ENCODE peak calls at places on chromosomes 7 and 10, in nine cellular contexts. A is thoracic aorta; S is spleen; D is fibroblast of pulmonary artery; Z is CD8-positive, alpha-beta T cell; C is GM12865; P is cardiac fibroblast; G is fibroblast of lung; W is heart right ventricle. B is an unnamed sample.

GRCh38 chr10:1526427-1527055 is 210.8 kb downstream of the ADARB2 start:
- DNase-seq in S (no peak), C (peak; percentile 19), P (no peak), D (no peak), A (no peak), W (no peak), Z (no peak), G (no peak), B (no peak)

GRCh38 chr10:58615237-58615935 is 102.7 kb downstream of the BICC1 start:
- DNase-seq in C (no peak), A (no peak), S (no peak), G (no peak), W (no peak), P (no peak), D (no peak), Z (no peak), B (no peak)

GRCh38 chr7:111384065-111384891 is 178.0 kb downstream of the IMMP2L start:
- DNase-seq in S (no peak), G (peak; percentile 73), C (no peak), Z (no peak), D (peak; percentile 58), A (no peak), P (peak; percentile 56), W (no peak), B (peak; percentile 74)

GRCh38 chr10:102112210-102112817 is 7.9 kb downstream of the LDB1 start:
- DNase-seq in P (no peak), Z (no peak), W (no peak), S (no peak), C (no peak), A (no peak), D (no peak), G (no peak), B (no peak)

GRCh38 chr10:93386496-93387369 is 95.4 kb downstream of the MYOF start:
- DNase-seq in S (no peak), P (peak; percentile 30), W (no peak), D (no peak), Z (no peak), A (no peak), C (peak; percentile 11), G (peak; percentile 47), B (peak; percentile 59)

GRCh38 chr7:141335164-141335563 is 216.0 kb upstream of the AGK start:
- DNase-seq in P (no peak), S (no peak), G (no peak), C (no peak), D (no peak), A (no peak), W (no peak), Z (no peak), B (no peak)

GRCh38 chr10:22623624-22624263 is 90.6 kb downstream of the PIP4K2A start:
- DNase-seq in D (no peak), G (peak; percentile 19), W (no peak), C (no peak), P (no peak), Z (no peak), A (no peak), S (no peak), B (peak; percentile 35)

GRCh38 chr7:15561840-15562239 is at the start of gene AGMO:
- DNase-seq in C (no peak), A (peak; percentile 5), P (peak; percentile 21), S (no peak), G (peak; percentile 46), D (peak; percentile 28), W (peak; percentile 76), Z (no peak), B (peak; percentile 47)

GRCh38 chr7:74318043-74318442 is 28.8 kb downstream of the CLIP2 start:
- DNase-seq in G (no peak), W (no peak), A (no peak), D (no peak), P (no peak), S (no peak), Z (no peak), C (peak; percentile 58), B (no peak)

GRCh38 chr10:35224045-35224740 is 97.5 kb downstream of the CREM start:
- DNase-seq in Z (no peak), C (no peak), S (no peak), W (no peak), P (no peak), A (no peak), D (no peak), G (no peak), B (no peak)

GRCh38 chr10:91969297-91969696 is 45.7 kb downstream of the BTAF1 start:
- DNase-seq in Z (no peak), A (no peak), C (no peak), W (no peak), D (no peak), S (no peak), P (peak; percentile 45), G (peak; percentile 2), B (peak; percentile 9)

GRCh38 chr10:103045961-103046360 is 127.9 kb downstream of the CNNM2 start:
- DNase-seq in A (no peak), P (no peak), G (no peak), Z (no peak), W (no peak), C (no peak), S (no peak), D (no peak), B (no peak)

GRCh38 chr10:128206676-128207075 is 80.5 kb upstream of the MKI67 start:
- DNase-seq in W (no peak), P (no peak), D (no peak), G (no peak), A (no peak), C (no peak), Z (no peak), S (no peak), B (no peak)

GRCh38 chr10:27482984-27483956 is 20.8 kb upstream of the RAB18 start:
- DNase-seq in D (no peak), P (no peak), S (no peak), C (no peak), G (peak; percentile 4), Z (no peak), W (no peak), A (no peak), B (peak; percentile 12)

GRCh38 chr10:4810093-4810492 is 15.9 kb upstream of the AKR1E2 start:
- DNase-seq in C (no peak), W (no peak), S (no peak), Z (no peak), G (peak; percentile 77), D (peak; percentile 70), P (peak; percentile 73), A (no peak), B (peak; percentile 39)

GRCh38 chr10:106513328-106513727 is 651.2 kb downstream of the SORCS1 start:
- DNase-seq in S (no peak), G (no peak), A (no peak), P (peak; percentile 26), C (no peak), Z (no peak), W (no peak), D (peak; percentile 45), B (peak; percentile 39)

GRCh38 chr10:33807527-33808377 is 473.3 kb upstream of the NRP1 start:
- DNase-seq in S (no peak), A (no peak), Z (no peak), P (no peak), C (no peak), G (no peak), D (no peak), W (no peak), B (no peak)

DNA sequence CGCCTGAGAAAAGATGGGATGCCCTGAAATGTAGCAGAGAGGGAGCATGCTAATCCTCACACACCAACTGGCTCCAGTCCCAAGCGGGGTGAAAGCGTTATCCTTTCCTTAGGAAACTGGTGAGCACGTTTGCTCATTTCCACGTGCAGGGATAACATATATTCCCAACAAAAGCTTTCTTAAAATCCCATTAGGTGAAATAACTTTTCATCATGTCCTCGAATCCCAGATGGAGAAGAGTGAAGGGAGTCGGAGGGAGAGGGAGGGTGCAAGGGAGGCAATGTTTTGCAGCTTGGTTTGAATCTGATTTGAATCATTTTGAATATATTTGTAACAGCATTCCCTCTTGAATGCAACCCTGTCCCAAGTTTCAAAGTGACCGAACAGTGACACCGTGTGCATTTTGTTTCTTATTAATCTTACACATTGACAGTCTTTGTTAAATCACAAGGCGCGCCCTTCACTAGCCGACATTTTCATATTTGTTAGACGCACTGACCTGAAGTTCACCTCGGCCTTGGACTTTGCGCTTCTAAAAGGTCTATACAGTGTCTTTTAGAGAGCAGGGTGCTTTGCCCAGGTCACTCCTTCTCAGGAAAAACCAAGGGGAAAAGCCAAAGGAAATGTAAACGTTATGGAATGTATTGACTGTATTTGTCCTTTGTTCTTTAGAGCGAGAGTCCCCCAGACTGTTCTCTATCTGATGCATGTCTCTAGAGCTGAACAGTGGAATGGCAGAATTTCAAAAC is 3.0 kb upstream of the HOXA4 start:
- DNase-seq in S (no peak), W (no peak), G (no peak), C (no peak), Z (no peak), D (no peak), A (no peak), P (no peak), B (no peak)
- TF ChIP-seq CTCF in S (no peak), W (no peak), G (no peak), C (no peak), Z (no peak), D (no peak), A (no peak), P (no peak), B (no peak)

GRCh38 chr10:6543431-6544005 is 36.6 kb downstream of the PRKCQ start:
- DNase-seq in Z (no peak), D (no peak), P (no peak), C (peak; percentile 38), A (no peak), G (no peak), S (no peak), W (no peak), B (no peak)

GRCh38 chr10:6537704-6538103 is 42.4 kb downstream of the PRKCQ start:
- DNase-seq in D (no peak), A (no peak), W (peak; percentile 24), G (no peak), P (no peak), C (no peak), Z (no peak), S (no peak), B (no peak)

GRCh38 chr10:6542999-6543430 is 37.1 kb downstream of the PRKCQ start:
- DNase-seq in Z (no peak), P (no peak), S (no peak), A (no peak), C (peak; percentile 22), G (no peak), W (no peak), D (no peak), B (no peak)
- H3K4me3 ChIP-seq in Z (peak overlapping the region; percentile 40), P (no peak overlapping the region), S (no peak overlapping the region), A (no peak overlapping the region), C (peak overlapping the region; percentile 26), G (no peak overlapping the region), W (no peak overlapping the region), D (no peak overlapping the region), B (no peak overlapping the region)

GRCh38 chr7:108592633-108593277 is 23.1 kb downstream of the DNAJB9 start:
- DNase-seq in A (no peak), D (peak; percentile 26), W (no peak), S (no peak), P (peak; percentile 36), C (no peak), Z (no peak), G (peak; percentile 51), B (peak; percentile 60)
- TF ChIP-seq CTCF in A (no peak), D (peak; percentile 34), W (no peak), S (no peak), P (peak; percentile 22), C (peak; percentile 14), Z (no peak), G (no peak), B (peak; percentile 62)

DNA sequence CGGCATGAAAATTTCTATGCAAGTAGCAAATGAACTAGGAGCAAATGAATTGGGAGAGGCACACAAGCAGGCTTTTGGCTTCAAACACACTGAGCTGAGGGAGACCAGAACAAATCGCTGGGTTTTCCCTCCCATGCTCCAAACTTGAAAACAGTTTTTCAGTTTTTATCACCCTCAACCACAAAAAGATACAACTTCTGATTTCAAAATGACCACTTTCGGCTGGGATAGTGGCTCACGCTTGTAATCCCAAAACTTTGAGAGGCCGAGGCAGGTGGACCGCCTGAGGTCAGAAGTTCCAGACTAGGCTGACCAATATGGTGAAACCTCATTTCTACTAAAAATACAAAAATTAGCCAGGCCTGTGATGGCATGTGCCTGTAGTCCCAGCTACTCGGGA is 9.0 kb upstream of the CHUK start:
- DNase-seq in C (peak; percentile 76), P (no peak), A (no peak), G (no peak), D (no peak), W (no peak), Z (no peak), S (no peak), B (no peak)
- H3K4me3 ChIP-seq in C (no peak overlapping the region), P (no peak overlapping the region), A (no peak overlapping the region), G (no peak overlapping the region), D (no peak overlapping the region), W (no peak overlapping the region), Z (no peak overlapping the region), S (no peak overlapping the region), B (no peak overlapping the region)